ENCODE peak calls at places on chromosomes 2 and 18, in four cellular contexts. S is H1, P is K562, M is GM12878. Z is an unnamed sample.

GRCh38 chr2:27973592-27973991 is 83.1 kb downstream of the BABAM2 start:
- DNase-seq in S (no peak), P (no peak), M (no peak), Z (no peak)

GRCh38 chr18:35730738-35731370 is 149.3 kb downstream of the GALNT1 start:
- DNase-seq in S (no peak), P (no peak), M (no peak), Z (no peak)

GRCh38 chr2:71530246-71530986 is 77.1 kb downstream of the DYSF start:
- DNase-seq in S (peak), P (peak), M (no peak), Z (peak)

GRCh38 chr2:241237047-241237446 is 48.6 kb downstream of the ANO7 start:
- DNase-seq in S (no peak), P (no peak), M (no peak), Z (no peak)

GRCh38 chr2:58680938-58681337 is 439.8 kb upstream of the FANCL start:
- DNase-seq in S (no peak), P (no peak), M (no peak), Z (no peak)

GRCh38 chr2:108377815-108378630 is at the start of gene SULT1C4:
- DNase-seq in S (peak), P (peak), M (no peak), Z (no peak)

GRCh38 chr18:6255121-6255742 is 159.5 kb downstream of the L3MBTL4 start:
- DNase-seq in S (no peak), P (no peak), M (no peak), Z (no peak)

GRCh38 chr2:50546790-50547189 is 485.1 kb downstream of the NRXN1 start:
- DNase-seq in S (no peak), P (no peak), M (no peak), Z (no peak)

GRCh38 chr18:63677490-63678225 is 16.0 kb upstream of the SERPINB3 start:
- DNase-seq in S (no peak), P (no peak), M (no peak), Z (no peak)

GRCh38 chr2:132668986-132669853 is 785 bp downstream of the LYPD1 start:
- DNase-seq in S (peak), P (no peak), M (no peak), Z (no peak)

GRCh38 chr2:8514274-8514662 is 167.6 kb upstream of the ID2 start:
- DNase-seq in S (no peak), P (no peak), M (no peak), Z (no peak)

GRCh38 chr2:71474116-71474743 is 20.9 kb downstream of the DYSF start:
- DNase-seq in S (no peak), P (no peak), M (no peak), Z (no peak)

GRCh38 chr18:51514128-51514527 is 316.6 kb upstream of the MEX3C start:
- DNase-seq in S (no peak), P (no peak), M (no peak), Z (no peak)

GRCh38 chr2:197369228-197369945 is 58.8 kb upstream of the ANKRD44 start:
- DNase-seq in S (no peak), P (no peak), M (no peak), Z (no peak)

GRCh38 chr2:225735844-225736243 is 336.3 kb downstream of the NYAP2 start:
- DNase-seq in S (no peak), P (no peak), M (no peak), Z (no peak)

GRCh38 chr2:71853858-71854257 is 293.8 kb downstream of the CYP26B1 start:
- DNase-seq in S (no peak), P (no peak), M (no peak), Z (no peak)

GRCh38 chr2:80238692-80239469 is 65.7 kb downstream of the LRRTM1 start:
- DNase-seq in S (peak), P (peak), M (no peak), Z (peak)

GRCh38 chr2:127407661-127408003 is 10.6 kb upstream of the PROC start:
- DNase-seq in S (no peak), P (no peak), M (no peak), Z (no peak)

GRCh38 chr2:97712693-97713295 is 582 bp upstream of the ZAP70 start:
- DNase-seq in S (no peak), P (no peak), M (no peak), Z (no peak)

GRCh38 chr18:2293109-2293839 is 278.0 kb downstream of the METTL4 start:
- DNase-seq in S (peak), P (no peak), M (no peak), Z (no peak)

GRCh38 chr2:188294547-188294946 is 2.9 kb downstream of the GULP1 start:
- DNase-seq in S (no peak), P (no peak), M (no peak), Z (no peak)

GRCh38 chr2:8608411-8608954 is 73.4 kb upstream of the ID2 start:
- DNase-seq in S (no peak), P (no peak), M (peak), Z (no peak)

GRCh38 chr2:74149570-74150319 is 2.0 kb upstream of the BOLA3 start:
- DNase-seq in S (no peak), P (peak), M (no peak), Z (no peak)
- TF ChIP-seq POLR2AphosphoS5 in S (no peak), P (no peak), M (no peak), Z (no peak)

GRCh38 chr2:907706-908105 is 42.9 kb upstream of the SNTG2 start:
- DNase-seq in S (no peak), P (no peak), M (no peak), Z (no peak)
- TF ChIP-seq TAF1 in S (no peak), P (no peak), M (no peak), Z (no peak)

GRCh38 chr18:46174317-46175039 is 70.3 kb downstream of the HAUS1 start:
- DNase-seq in S (peak), P (peak), M (no peak), Z (peak)
- TF ChIP-seq POLR2A in S (no peak), P (no peak), M (no peak), Z (peak)

GRCh38 chr2:41933035-41933429 is 114.8 kb upstream of the PKDCC start:
- DNase-seq in S (no peak), P (no peak), M (no peak), Z (no peak)

GRCh38 chr2:41933585-41934322 is 114.1 kb upstream of the PKDCC start:
- DNase-seq in S (no peak), P (no peak), M (no peak), Z (no peak)

GRCh38 chr2:41930807-41931566 is 116.8 kb upstream of the PKDCC start:
- DNase-seq in S (no peak), P (no peak), M (peak), Z (no peak)

GRCh38 chr2:41934323-41935003 is 113.4 kb upstream of the PKDCC start:
- DNase-seq in S (no peak), P (peak), M (no peak), Z (no peak)

GRCh38 chr2:41932241-41933034 is 115.4 kb upstream of the PKDCC start:
- DNase-seq in S (no peak), P (peak), M (no peak), Z (no peak)
- TF ChIP-seq POLR2AphosphoS5 in S (no peak), P (peak), M (no peak), Z (no peak)

GRCh38 chr2:217920879-217921603 is 81.8 kb downstream of the TNS1 start:
- DNase-seq in S (no peak), P (no peak), M (no peak), Z (no peak)
- TF ChIP-seq TAF1 in S (no peak), P (no peak), M (no peak), Z (no peak)

Z was measured in GM12891.